ENCODE peak calls at places on chromosomes 5 and 9, in five cellular contexts. Y, I, L, E and P are unnamed samples.

GRCh38 chr9:87324613-87325194 is 173.0 kb upstream of the DAPK1 start:
- DNase-seq in I (peak; percentile 32), E (no peak), Y (peak; percentile 14), L (peak; percentile 49), P (no peak)

GRCh38 chr9:136791466-136792276 is 527 bp downstream of the TMEM141 start:
- DNase-seq in I (peak; percentile 79), L (peak; percentile 54), Y (peak; percentile 74), E (no peak), P (peak; percentile 40)

GRCh38 chr5:82246960-82247574 is 31.1 kb downstream of the RPS23 start:
- DNase-seq in I (no peak), L (no peak), Y (no peak), E (no peak), P (no peak)

GRCh38 chr9:112655633-112656032 is 62.3 kb downstream of the INIP start:
- DNase-seq in L (no peak), E (no peak), I (no peak), Y (no peak), P (no peak)

GRCh38 chr9:107491081-107492053 is 1.8 kb upstream of the KLF4 start:
- DNase-seq in L (no peak), Y (no peak), I (no peak), E (peak; percentile 81), P (peak; percentile 44)

GRCh38 chr9:6567140-6567591 is 78.4 kb downstream of the GLDC start:
- DNase-seq in I (no peak), L (peak; percentile 79), Y (no peak), E (no peak), P (no peak)

GRCh38 chr9:3730527-3730926 is 204.7 kb upstream of the RFX3 start:
- DNase-seq in Y (no peak), E (no peak), I (no peak), L (no peak), P (no peak)

GRCh38 chr5:38323645-38324295 is 65.4 kb downstream of the EGFLAM start:
- DNase-seq in Y (no peak), L (no peak), E (no peak), I (no peak), P (no peak)

GRCh38 chr5:115414406-115415142 is 118.1 kb upstream of the CCDC112 start:
- DNase-seq in Y (no peak), E (peak; percentile 78), I (no peak), L (no peak), P (no peak)

GRCh38 chr5:929596-929995 is 36.9 kb downstream of the TRIP13 start:
- DNase-seq in E (no peak), Y (no peak), L (no peak), I (no peak), P (no peak)
- H3K4me3 ChIP-seq in E (no peak overlapping the region), Y (no peak overlapping the region), L (no peak overlapping the region), I (no peak overlapping the region), P (no peak overlapping the region)

DNA sequence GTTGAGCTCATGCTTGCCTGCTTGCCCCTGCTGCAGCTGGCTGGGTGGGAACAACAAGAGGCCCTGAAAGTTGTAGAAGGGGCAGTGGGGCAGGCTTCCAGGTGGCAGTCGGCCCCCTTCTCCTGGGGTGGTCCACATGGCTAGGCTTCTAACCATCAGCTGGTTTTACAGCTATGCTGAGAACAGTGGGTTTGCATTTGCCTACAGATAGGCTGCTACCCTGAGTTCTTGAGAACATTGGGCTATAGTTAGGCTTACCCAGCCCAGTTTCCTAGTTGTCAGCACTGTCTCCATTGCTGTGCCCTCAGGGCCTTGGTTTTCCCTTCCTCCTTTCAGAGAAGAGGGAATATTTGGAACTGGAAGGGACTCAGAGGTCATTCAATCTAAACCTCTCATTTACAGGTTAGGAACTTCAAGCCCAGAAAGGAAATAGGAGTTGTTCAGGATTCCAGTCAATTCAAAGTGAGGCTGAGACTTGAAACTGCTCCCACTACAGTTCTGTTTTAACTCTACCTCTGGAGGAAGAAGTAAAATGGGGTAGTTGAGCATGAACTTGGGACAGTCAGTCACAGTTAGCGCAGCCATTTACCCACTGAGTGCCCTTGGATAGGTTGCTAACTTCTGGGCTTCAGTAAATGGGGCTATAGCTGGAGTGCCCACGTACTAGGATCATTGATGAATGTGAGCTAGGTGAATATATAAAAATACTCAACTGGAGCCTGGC is 11.5 kb downstream of the LARP1 start:
- DNase-seq in I (no peak), Y (no peak), E (no peak), L (no peak), P (no peak)
- H3K4me1 ChIP-seq in I (peaks cover 78% of the 10 kb centered on the region), Y (peaks cover 77% of the 10 kb centered on the region), E (peaks cover 80% of the 10 kb centered on the region), L (peaks cover 60% of the 10 kb centered on the region), P (peaks cover 65% of the 10 kb centered on the region)

GRCh38 chr5:141258948-141259347 is 13.8 kb downstream of the PCDHB15 start:
- DNase-seq in E (no peak), L (no peak), Y (no peak), I (no peak), P (no peak)

GRCh38 chr5:141258464-141258863 is 13.3 kb downstream of the PCDHB15 start:
- DNase-seq in L (no peak), I (no peak), E (no peak), Y (no peak), P (no peak)

GRCh38 chr5:141261238-141261546 is 16.0 kb downstream of the PCDHB15 start:
- DNase-seq in L (no peak), I (no peak), E (no peak), Y (no peak), P (no peak)

DNA sequence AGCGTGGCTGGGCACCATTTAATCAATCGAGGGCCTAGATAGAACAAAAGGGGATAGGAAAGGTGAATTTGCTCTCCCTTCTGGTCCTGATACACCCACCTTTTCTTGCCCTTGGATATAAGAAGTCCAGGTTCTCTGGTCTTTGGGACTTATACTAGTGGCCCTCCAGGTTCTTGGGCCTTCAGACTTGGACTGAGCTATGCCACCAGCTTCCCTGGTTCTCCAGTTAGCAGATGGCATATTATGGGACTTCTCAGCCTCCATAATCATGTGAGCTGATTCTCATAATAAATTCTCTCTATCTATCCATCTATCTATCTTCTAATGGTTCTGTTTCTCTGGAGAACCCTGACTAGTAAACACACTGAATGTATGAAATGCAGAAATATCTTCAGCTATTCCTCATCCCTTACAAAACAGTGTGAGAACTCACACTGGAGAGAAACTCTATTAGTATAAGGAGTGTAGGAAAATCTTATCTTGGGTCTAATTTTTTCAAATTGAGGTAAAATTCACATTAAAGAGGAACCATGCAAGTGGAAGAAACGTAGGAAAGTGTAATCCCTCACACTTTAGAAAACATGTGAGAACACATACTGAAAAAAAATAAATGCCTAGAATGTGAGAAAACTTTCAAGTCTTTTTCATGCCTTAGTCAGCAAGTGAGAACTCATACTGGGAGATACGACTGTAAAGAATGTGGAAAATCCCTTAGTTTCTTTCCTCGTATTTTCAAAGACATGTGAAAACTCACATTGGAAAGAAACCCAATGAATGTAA is 15.5 kb downstream of the PCDHB15 start:
- DNase-seq in Y (no peak), I (no peak), L (peak; percentile 31), E (no peak), P (no peak)
- H3K9me3 ChIP-seq in Y (peaks cover 48% of the 10 kb centered on the region), I (peaks cover 6% of the 10 kb centered on the region), L (peaks cover 88% of the 10 kb centered on the region), E (peaks cover 65% of the 10 kb centered on the region), P (peaks cover 100% of the 10 kb centered on the region)

GRCh38 chr9:132239518-132239917 is 77.7 kb downstream of the NTNG2 start:
- DNase-seq in Y (no peak), I (no peak), L (no peak), E (no peak), P (no peak)
- H3K4me3 ChIP-seq in Y (no peak overlapping the region), I (no peak overlapping the region), L (no peak overlapping the region), E (no peak overlapping the region), P (no peak overlapping the region)